ENCODE peak calls at places on chromosomes 2 and 18, in four cellular contexts. Y is CD8-positive, alpha-beta memory T cell; E is HL-60; I is psoas muscle. Q is an unnamed sample. For H3K27me3, the result is how much of the 10 kb centered on the place peaks cover.

GRCh38 chr2:197011777-197012641 is 85.5 kb upstream of the PGAP1 start:
- DNase-seq in Y (no peak), E (peak), I (no peak), Q (no peak)

GRCh38 chr18:69490813-69491212 is 90.1 kb downstream of the DOK6 start:
- DNase-seq in Y (no peak), E (no peak), I (no peak), Q (no peak)

GRCh38 chr18:48270929-48271328 is 138.3 kb downstream of the ZBTB7C start:
- DNase-seq in Y (no peak), E (no peak), I (no peak), Q (no peak)

GRCh38 chr2:85768713-85769112 is 14.9 kb downstream of the ATOH8 start:
- DNase-seq in Y (no peak), E (no peak), I (no peak), Q (peak)

GRCh38 chr2:14634223-14634884 is 1.8 kb downstream of the LRATD1 start:
- DNase-seq in Y (no peak), E (no peak), I (peak), Q (peak)

GRCh38 chr2:38260469-38260868 is 116.6 kb downstream of the ATL2 start:
- DNase-seq in Y (no peak), E (no peak), I (no peak), Q (no peak)

GRCh38 chr2:147345246-147345645 is 499.6 kb upstream of the ACVR2A start:
- DNase-seq in Y (no peak), E (no peak), I (no peak), Q (no peak)

GRCh38 chr2:66693007-66693965 is 258.4 kb downstream of the MEIS1 start:
- DNase-seq in Y (no peak), E (no peak), I (no peak), Q (no peak)

GRCh38 chr2:47301731-47302130 is 101.2 kb upstream of the MSH2 start:
- DNase-seq in Y (no peak), E (no peak), I (no peak), Q (no peak)

GRCh38 chr2:54520687-54521086 is 64.6 kb downstream of the SPTBN1 start:
- DNase-seq in Y (no peak), E (no peak), I (no peak), Q (no peak)

GRCh38 chr2:97713296-97714083 is at the start of gene ZAP70:
- DNase-seq in Y (peak), E (no peak), I (no peak), Q (no peak)

GRCh38 chr2:19272039-19272438 is 86.4 kb downstream of the OSR1 start:
- DNase-seq in Y (no peak), E (no peak), I (no peak), Q (no peak)

GRCh38 chr18:46621871-46622270 is 35.1 kb downstream of the LOXHD1 start:
- DNase-seq in Y (no peak), E (no peak), I (no peak), Q (no peak)
- H3K27me3 ChIP-seq in Y (under half), E (under half), I (under half), Q (under half)

GRCh38 chr2:223901311-223901710 is 43.8 kb downstream of the WDFY1 start:
- DNase-seq in Y (no peak), E (no peak), I (no peak), Q (no peak)
- H3K27me3 ChIP-seq in Y (under half), E (under half), I (under half), Q (under half)

GRCh38 chr2:26562811-26563645 is 78.1 kb downstream of the CIB4 start:
- DNase-seq in Y (no peak), E (no peak), I (no peak), Q (no peak)

GRCh38 chr2:26563686-26564085 is 77.5 kb downstream of the CIB4 start:
- DNase-seq in Y (no peak), E (no peak), I (no peak), Q (no peak)

GRCh38 chr2:26561918-26562810 is 79.0 kb downstream of the CIB4 start:
- DNase-seq in Y (no peak), E (peak), I (peak), Q (no peak)

GRCh38 chr2:26566081-26566375 is 75.1 kb downstream of the CIB4 start:
- DNase-seq in Y (no peak), E (no peak), I (no peak), Q (no peak)

DNA sequence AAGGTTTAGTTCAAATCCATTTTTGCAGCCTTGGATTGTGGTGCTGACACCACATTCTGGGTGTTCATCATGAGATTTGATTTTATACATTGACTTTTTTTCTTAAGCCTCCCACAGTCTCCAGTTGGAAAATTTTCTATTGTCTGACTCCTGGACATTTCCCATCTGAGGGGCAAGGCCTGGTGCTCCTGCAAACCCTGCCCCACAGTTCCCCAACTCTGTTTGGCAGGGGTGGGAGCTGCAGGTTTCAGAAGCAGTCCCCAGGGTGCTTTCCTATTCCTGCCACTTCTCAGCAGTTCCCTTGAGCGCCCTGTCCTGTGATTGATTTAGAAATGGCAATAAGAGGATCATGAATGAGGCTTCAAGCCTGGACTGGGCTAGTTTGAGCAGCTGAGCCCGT is 77.0 kb downstream of the CIB4 start:
- DNase-seq in Y (no peak), E (no peak), I (no peak), Q (no peak)
- H3K27me3 ChIP-seq in Y (under half), E (under half), I (under half), Q (under half)

GRCh38 chr2:20666114-20666363 is 905 bp upstream of the GDF7 start:
- DNase-seq in Y (no peak), E (no peak), I (no peak), Q (no peak)
- H3K27me3 ChIP-seq in Y (half or more), E (under half), I (under half), Q (under half)